ENCODE peak calls at places on chromosomes 1 and 21, in eight cellular contexts. R is suprapubic skin; P is tibial artery; M is naive thymus-derived CD4-positive, alpha-beta T cell; S is esophagus muscularis mucosa; V is IMR-90; Q is upper lobe of right lung; Z is CD8-positive, alpha-beta T cell. B is an unnamed sample. For H3K9me3, the result is how much of the 10 kb centered on the place peaks cover.

GRCh38 chr1:184462170-184462569 is 75.3 kb downstream of the C1orf21 start:
- DNase-seq in R (no peak), P (no peak), M (no peak), S (no peak), V (no peak), Q (no peak), Z (no peak), B (no peak)

GRCh38 chr1:78645728-78646127 is 3.9 kb upstream of the IFI44 start:
- DNase-seq in R (no peak), P (no peak), M (peak), S (no peak), V (no peak), Q (no peak), Z (no peak), B (no peak)

GRCh38 chr1:244065960-244066388 is 14.9 kb downstream of the ZBTB18 start:
- DNase-seq in R (no peak), P (no peak), M (no peak), S (no peak), V (peak), Q (no peak), Z (no peak), B (no peak)

GRCh38 chr1:113871597-113872113 is at the start of gene PTPN22:
- DNase-seq in R (no peak), P (peak), M (peak), S (no peak), V (peak), Q (peak), Z (peak), B (no peak)

GRCh38 chr21:30839304-30839703 is 9.7 kb upstream of the KRTAP7-1 start:
- DNase-seq in R (no peak), P (no peak), M (no peak), S (no peak), V (no peak), Q (no peak), Z (no peak), B (no peak)

GRCh38 chr1:202835548-202836072 is 24.9 kb downstream of the PCAT6 start:
- DNase-seq in R (no peak), P (no peak), M (no peak), S (no peak), V (no peak), Q (no peak), Z (peak), B (no peak)

GRCh38 chr1:179082308-179083030 is 599 bp downstream of the TOR3A start:
- DNase-seq in R (no peak), P (no peak), M (peak), S (no peak), V (no peak), Q (peak), Z (no peak), B (no peak)

GRCh38 chr1:67429528-67430357 is 459 bp downstream of the SERBP1 start:
- DNase-seq in R (peak), P (peak), M (peak), S (no peak), V (no peak), Q (peak), Z (peak), B (no peak)

GRCh38 chr1:180040034-180040433 is 85.4 kb downstream of the CEP350 start:
- DNase-seq in R (no peak), P (no peak), M (no peak), S (no peak), V (peak), Q (no peak), Z (no peak), B (no peak)

GRCh38 chr1:212879947-212880690 is 22.0 kb downstream of the FLVCR1 start:
- DNase-seq in R (no peak), P (no peak), M (no peak), S (no peak), V (no peak), Q (no peak), Z (no peak), B (no peak)

GRCh38 chr21:29184047-29184446 is 53.6 kb downstream of the MAP3K7CL start:
- DNase-seq in R (no peak), P (no peak), M (no peak), S (no peak), V (no peak), Q (no peak), Z (no peak), B (no peak)

GRCh38 chr1:160753629-160754028 is 14.6 kb downstream of the SLAMF7 start:
- DNase-seq in R (no peak), P (no peak), M (no peak), S (no peak), V (no peak), Q (no peak), Z (no peak), B (no peak)

GRCh38 chr1:161872506-161872905 is 106.4 kb downstream of the ATF6 start:
- DNase-seq in R (no peak), P (no peak), M (no peak), S (no peak), V (peak), Q (no peak), Z (no peak), B (no peak)

GRCh38 chr1:243325305-243325890 is 69.6 kb downstream of the SDCCAG8 start:
- DNase-seq in R (no peak), P (no peak), M (peak), S (no peak), V (peak), Q (no peak), Z (no peak), B (no peak)

GRCh38 chr21:44255519-44255981 is 6.1 kb downstream of the DNMT3L start:
- DNase-seq in R (peak), P (no peak), M (no peak), S (no peak), V (peak), Q (no peak), Z (no peak), B (no peak)

GRCh38 chr1:109613396-109614147 is 5.8 kb downstream of the GNAT2 start:
- DNase-seq in R (no peak), P (no peak), M (no peak), S (no peak), V (peak), Q (no peak), Z (no peak), B (no peak)

GRCh38 chr1:35499652-35500176 is 57.5 kb downstream of the KIAA0319L start:
- DNase-seq in R (no peak), P (no peak), M (no peak), S (no peak), V (no peak), Q (no peak), Z (peak), B (no peak)

DNA sequence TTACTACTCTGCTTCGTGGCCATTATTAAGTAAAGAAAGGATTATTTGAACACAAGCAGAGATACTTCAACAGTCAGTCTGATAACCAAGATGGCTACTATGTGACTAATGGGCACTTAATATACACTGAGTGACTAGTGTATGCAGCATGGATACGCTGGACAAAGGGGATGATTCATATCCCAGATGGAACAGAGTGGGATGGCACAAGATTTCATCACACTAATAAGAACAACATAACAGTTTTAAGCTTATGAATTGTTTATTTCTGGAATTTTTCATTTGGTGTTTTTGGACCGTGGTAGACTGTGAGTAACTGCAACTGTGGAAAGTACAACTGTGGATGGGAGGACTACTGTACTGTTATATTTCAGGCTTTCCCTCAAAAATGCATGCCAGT is 9.4 kb downstream of the ZCCHC17 start:
- DNase-seq in R (no peak), P (no peak), M (no peak), S (no peak), V (peak), Q (no peak), Z (no peak), B (no peak)
- H3K27ac ChIP-seq in R (no peak), P (no peak), M (no peak), S (no peak), V (peak), Q (no peak), Z (no peak), B (no peak)

DNA sequence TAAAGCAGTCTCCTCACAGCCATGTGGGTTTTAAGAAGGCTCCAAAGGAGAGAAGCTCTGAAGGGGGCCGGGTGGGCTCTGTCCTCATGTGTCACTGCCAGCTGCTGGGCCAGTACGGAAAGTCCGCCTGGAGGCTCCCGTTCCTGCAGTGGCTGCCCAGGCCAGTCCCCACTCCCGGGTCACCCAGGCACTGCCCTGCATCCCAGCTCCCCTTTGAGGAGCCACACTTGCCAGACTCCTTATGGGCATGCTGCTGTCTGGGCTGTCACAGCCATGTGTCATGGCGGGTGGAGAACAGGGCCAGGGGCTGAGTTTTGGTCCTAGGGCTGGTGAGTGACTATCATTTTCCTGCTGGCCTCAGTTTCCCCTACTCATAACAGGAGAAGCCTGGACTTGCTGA is 79.4 kb upstream of the ACTRT2 start:
- DNase-seq in R (no peak), P (no peak), M (no peak), S (no peak), V (no peak), Q (peak), Z (no peak), B (no peak)
- H3K9me3 ChIP-seq in R (under half), P (under half), M (under half), S (under half), V (half or more), Q (under half), Z (under half), B (under half)

GRCh38 chr21:39093526-39093925 is 89.7 kb downstream of the PSMG1 start:
- DNase-seq in R (no peak), P (no peak), M (no peak), S (no peak), V (no peak), Q (no peak), Z (no peak), B (no peak)

GRCh38 chr21:39095681-39096080 is 87.6 kb downstream of the PSMG1 start:
- DNase-seq in R (no peak), P (no peak), M (no peak), S (no peak), V (no peak), Q (no peak), Z (no peak), B (no peak)

GRCh38 chr21:39094847-39095525 is 88.3 kb downstream of the PSMG1 start:
- DNase-seq in R (no peak), P (no peak), M (no peak), S (no peak), V (peak), Q (no peak), Z (no peak), B (no peak)

GRCh38 chr21:39096754-39097153 is 86.5 kb downstream of the PSMG1 start:
- DNase-seq in R (no peak), P (no peak), M (no peak), S (no peak), V (no peak), Q (no peak), Z (no peak), B (peak)

GRCh38 chr21:39094087-39094785 is 89.0 kb downstream of the PSMG1 start:
- DNase-seq in R (no peak), P (no peak), M (no peak), S (no peak), V (no peak), Q (no peak), Z (no peak), B (no peak)
- H3K27ac ChIP-seq in R (peak), P (no peak), M (no peak), S (no peak), V (no peak), Q (peak), Z (no peak), B (no peak)

DNA sequence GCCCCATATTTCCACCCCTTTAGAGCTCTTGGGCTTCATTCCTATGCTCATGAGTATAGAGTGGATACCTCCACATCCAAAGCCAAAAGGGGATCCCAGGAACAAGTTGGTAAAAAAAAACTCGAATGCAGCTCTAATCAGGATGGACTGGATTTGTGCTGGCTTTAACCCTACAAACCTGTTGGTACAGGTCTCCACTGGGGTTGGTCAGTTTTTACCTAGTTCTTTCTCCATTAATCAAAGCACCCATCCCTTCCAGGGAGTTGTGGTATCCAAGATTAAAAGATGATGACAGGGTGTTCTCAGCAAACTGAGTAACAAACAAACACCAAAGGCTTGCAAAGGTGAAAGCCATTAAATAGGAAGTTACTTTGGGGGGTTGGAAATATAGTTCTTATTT is 5.9 kb upstream of the CRNN start:
- DNase-seq in R (no peak), P (no peak), M (no peak), S (peak), V (no peak), Q (no peak), Z (no peak), B (no peak)
- H3K9me3 ChIP-seq in R (under half), P (under half), M (under half), S (under half), V (under half), Q (under half), Z (under half), B (under half)

GRCh38 chr21:35476616-35477395 is 427.7 kb upstream of the RUNX1 start:
- DNase-seq in R (no peak), P (no peak), M (no peak), S (no peak), V (peak), Q (no peak), Z (no peak), B (no peak)
- H3K27ac ChIP-seq in R (no peak), P (no peak), M (no peak), S (no peak), V (peak), Q (peak), Z (no peak), B (no peak)

GRCh38 chr1:34312359-34312758 is 135.7 kb downstream of the C1orf94 start:
- DNase-seq in R (no peak), P (no peak), M (no peak), S (no peak), V (no peak), Q (no peak), Z (no peak), B (no peak)

GRCh38 chr1:34303218-34303617 is 126.5 kb downstream of the C1orf94 start:
- DNase-seq in R (no peak), P (no peak), M (no peak), S (no peak), V (no peak), Q (no peak), Z (no peak), B (no peak)

GRCh38 chr1:34302798-34303197 is 126.1 kb downstream of the C1orf94 start:
- DNase-seq in R (no peak), P (no peak), M (no peak), S (no peak), V (no peak), Q (no peak), Z (no peak), B (no peak)

DNA sequence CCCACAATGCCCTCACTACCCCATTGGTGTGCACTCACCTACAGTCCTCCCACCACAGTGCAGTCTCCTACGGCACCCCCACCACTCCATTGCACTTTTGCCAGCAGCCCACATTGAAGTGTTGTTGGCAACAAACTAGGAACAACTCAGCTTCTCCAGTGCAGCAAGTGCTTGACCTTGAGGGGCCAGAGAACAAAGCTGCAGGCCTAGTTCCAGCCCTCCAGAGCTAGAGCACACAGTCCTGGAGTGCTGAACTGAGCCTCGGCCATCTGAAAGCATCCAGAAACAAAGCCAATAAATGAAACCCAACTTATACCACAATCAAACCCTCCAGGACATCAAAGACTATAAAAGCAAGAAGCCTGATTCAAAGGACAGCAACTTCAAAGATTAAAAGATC is 129.9 kb downstream of the C1orf94 start:
- DNase-seq in R (no peak), P (no peak), M (no peak), S (no peak), V (no peak), Q (no peak), Z (no peak), B (no peak)
- H3K9me3 ChIP-seq in R (under half), P (under half), M (under half), S (under half), V (under half), Q (under half), Z (under half), B (under half)

DNA sequence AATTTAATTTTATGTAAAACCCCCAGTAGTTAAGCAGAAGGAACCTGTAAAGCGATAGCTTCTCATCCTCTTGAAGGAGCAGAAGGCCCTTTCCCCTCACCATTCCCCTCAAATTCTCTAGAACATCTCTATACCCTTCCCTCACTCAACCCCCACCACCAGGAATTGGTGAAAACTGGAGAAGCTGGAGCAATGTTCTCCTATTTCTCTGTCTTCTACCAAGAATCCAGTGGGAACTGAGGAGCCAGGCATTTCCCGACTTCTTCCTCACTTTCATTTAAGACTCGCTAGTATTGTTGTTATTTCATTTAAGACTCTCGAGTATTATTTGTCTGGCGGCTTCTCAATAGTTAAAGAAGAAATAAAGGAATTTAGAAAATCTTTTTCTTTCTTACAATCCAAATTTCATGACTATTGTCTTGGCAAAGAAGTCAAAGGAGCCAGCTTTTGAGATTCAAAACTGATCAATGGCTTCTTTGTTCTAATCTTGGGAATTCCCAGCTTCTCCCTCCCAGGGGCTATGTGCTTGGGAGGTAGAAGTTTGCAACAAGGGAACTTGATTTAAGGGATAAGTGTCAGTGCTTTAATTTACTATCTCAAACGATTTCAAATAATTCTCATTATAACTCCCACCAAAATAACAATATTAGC is 253.3 kb upstream of the ADGRL2 start:
- DNase-seq in R (no peak), P (no peak), M (no peak), S (no peak), V (no peak), Q (no peak), Z (no peak), B (peak)
- H3K27ac ChIP-seq in R (no peak), P (no peak), M (no peak), S (no peak), V (no peak), Q (no peak), Z (no peak), B (peak)

GRCh38 chr1:147077081-147077480 is 95.2 kb downstream of the PRKAB2 start:
- DNase-seq in R (no peak), P (no peak), M (no peak), S (no peak), V (no peak), Q (no peak), Z (no peak), B (no peak)

GRCh38 chr1:147076442-147076841 is 95.8 kb downstream of the PRKAB2 start:
- DNase-seq in R (no peak), P (no peak), M (no peak), S (no peak), V (no peak), Q (no peak), Z (no peak), B (no peak)

GRCh38 chr1:147078606-147079399 is 93.5 kb downstream of the PRKAB2 start:
- DNase-seq in R (no peak), P (no peak), M (no peak), S (no peak), V (no peak), Q (no peak), Z (no peak), B (no peak)

GRCh38 chr1:147077936-147078605 is 94.2 kb downstream of the PRKAB2 start:
- DNase-seq in R (no peak), P (no peak), M (no peak), S (no peak), V (no peak), Q (no peak), Z (no peak), B (no peak)

DNA sequence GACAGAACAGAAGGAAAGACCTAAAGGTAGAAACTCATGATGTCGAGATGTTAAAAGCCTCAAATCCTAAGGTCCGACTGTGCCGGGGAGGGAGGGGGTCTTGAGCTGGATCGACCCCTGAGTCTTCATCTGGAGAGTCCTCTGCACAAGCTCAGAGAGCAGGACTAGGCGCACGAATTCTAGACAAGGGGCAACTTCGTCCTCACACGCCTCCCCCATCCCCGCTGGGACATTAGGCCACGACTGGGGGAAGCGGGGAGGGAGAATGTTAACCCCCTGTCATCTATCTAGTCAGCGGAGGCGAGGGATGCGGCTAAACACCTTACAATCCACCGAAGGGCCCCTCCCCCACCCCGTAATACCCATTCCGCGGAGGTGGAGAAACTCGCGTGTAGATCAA is 94.7 kb downstream of the PRKAB2 start:
- DNase-seq in R (no peak), P (no peak), M (no peak), S (no peak), V (no peak), Q (no peak), Z (no peak), B (no peak)
- H3K9me3 ChIP-seq in R (under half), P (under half), M (under half), S (under half), V (under half), Q (under half), Z (under half), B (under half)

DNA sequence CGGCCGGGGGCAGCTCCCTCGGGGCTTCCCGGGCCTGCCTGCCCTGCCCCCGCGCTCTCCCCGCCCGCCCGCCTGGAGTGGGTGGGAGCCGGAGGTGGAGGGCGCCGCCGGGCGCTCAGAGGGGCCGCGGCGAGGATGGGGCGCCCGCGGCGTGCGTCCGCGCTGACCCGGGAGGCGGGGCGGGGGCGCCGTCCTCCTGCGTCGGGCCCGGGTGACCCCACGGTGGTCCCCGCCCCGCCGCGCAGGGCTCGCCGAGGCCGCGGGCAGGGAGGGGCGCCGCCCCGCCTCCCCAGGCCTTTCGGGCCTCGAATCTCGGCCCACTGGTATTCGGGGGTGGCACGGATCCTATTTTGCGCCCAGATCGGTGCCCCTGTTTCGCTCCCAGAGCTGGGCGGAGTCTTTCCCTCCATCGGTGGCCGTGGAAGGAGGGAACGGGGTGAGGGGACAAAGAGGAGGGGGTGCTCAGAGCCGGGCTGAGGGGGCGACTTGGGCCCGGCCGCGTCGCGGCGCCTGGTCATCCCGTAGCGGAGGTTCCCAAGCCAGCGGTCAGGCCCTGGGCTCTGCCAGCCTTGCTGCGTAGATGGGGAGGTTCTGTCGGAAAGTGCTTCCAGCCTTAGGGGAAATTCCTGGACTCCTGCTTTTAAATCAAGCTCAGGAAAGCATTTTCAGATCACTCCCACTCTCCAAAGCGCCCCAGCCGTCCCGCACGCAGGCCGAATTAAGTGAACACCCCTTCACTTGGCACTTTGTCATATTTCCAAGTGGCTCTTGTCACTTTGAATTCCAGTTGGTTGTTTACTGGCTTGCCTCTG is 546 bp downstream of the PATJ start:
- DNase-seq in R (peak), P (peak), M (no peak), S (no peak), V (peak), Q (no peak), Z (no peak), B (no peak)
- H3K27ac ChIP-seq in R (peak), P (peak), M (peak), S (peak), V (peak), Q (peak), Z (peak), B (no peak)

B was measured in iPS DF 6.9.